ENCODE peak calls at places on chromosomes 6 and 20, in five cellular contexts. V is OCI-LY7, S is mucosa of descending colon, Z is fibroblast of mammary gland, X is AG09309. C is an unnamed sample.

GRCh38 chr6:404685-405423 is 13.3 kb downstream of the IRF4 start:
- DNase-seq in Z (no peak), V (peak), X (no peak), S (no peak), C (no peak)

GRCh38 chr6:10465633-10466499 is 51.0 kb upstream of the TFAP2A start:
- DNase-seq in X (no peak), Z (peak), S (no peak), V (peak), C (no peak)

GRCh38 chr6:111210074-111210729 is 122.9 kb downstream of the SLC16A10 start:
- DNase-seq in Z (peak), X (peak), V (peak), S (no peak), C (no peak)

GRCh38 chr20:32019563-32020463 is 9.6 kb downstream of the CCM2L start:
- DNase-seq in S (no peak), X (no peak), Z (no peak), V (no peak), C (no peak)

GRCh38 chr20:53642196-53643030 is 48.8 kb upstream of the ZNF217 start:
- DNase-seq in X (no peak), V (peak), Z (peak), S (no peak), C (no peak)

GRCh38 chr20:22438926-22439325 is 145.4 kb downstream of the FOXA2 start:
- DNase-seq in S (no peak), V (no peak), X (no peak), Z (no peak), C (no peak)

GRCh38 chr20:50762045-50762422 is 30.7 kb downstream of the PARD6B start:
- DNase-seq in Z (peak), V (no peak), S (no peak), X (no peak), C (no peak)

GRCh38 chr6:154071711-154072110 is 32.7 kb downstream of the OPRM1 start:
- DNase-seq in V (no peak), X (no peak), Z (no peak), S (no peak), C (no peak)

GRCh38 chr6:111591370-111591900 is 14.2 kb downstream of the TRAF3IP2 start:
- DNase-seq in X (peak), S (peak), Z (peak), V (no peak), C (no peak)

GRCh38 chr20:52230406-52230805 is 38.8 kb upstream of the ZFP64 start:
- DNase-seq in V (no peak), S (no peak), X (peak), Z (peak), C (no peak)

GRCh38 chr6:41443616-41444525 is 102.3 kb upstream of the FOXP4 start:
- DNase-seq in X (no peak), S (no peak), V (no peak), Z (peak), C (no peak)

GRCh38 chr6:162602759-162603158 is 124.8 kb downstream of the PRKN start:
- DNase-seq in V (no peak), S (no peak), Z (no peak), X (no peak), C (no peak)

GRCh38 chr6:162605881-162606280 is 121.7 kb downstream of the PRKN start:
- DNase-seq in S (no peak), V (no peak), X (no peak), Z (no peak), C (no peak)

GRCh38 chr6:162603231-162603630 is 124.3 kb downstream of the PRKN start:
- DNase-seq in S (no peak), V (no peak), X (no peak), Z (no peak), C (no peak)
- TF ChIP-seq CTCF in S (no peak), V (no peak), X (no peak), Z (no peak), C (no peak)

DNA sequence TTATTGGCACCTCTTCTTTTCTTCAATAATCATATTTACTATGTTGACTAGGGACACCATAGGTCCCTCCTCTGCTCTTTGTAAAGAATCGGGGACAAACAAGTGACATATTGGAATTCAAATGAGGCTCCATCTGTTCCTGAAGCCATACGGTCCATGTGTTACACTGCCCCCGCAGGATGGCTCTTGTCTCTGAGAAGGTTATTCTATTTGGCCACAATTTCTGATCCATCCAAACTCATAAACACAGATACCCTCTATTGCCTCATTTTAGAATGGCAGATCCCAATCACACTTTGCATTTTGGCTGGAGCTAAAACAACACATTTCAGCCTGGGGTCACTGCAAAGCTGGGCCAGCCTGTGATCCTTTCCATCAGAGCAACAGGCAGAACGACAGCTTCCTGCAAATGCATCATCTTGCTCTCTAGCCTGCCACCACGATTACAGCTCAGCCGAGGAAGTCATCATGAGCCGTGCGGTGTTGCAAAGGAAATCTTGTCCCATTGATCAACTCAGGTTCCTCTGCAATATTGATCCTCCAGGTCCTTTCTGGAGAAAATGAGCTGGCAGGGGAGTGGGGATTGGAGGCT is 73.2 kb downstream of the AGPAT4 start:
- DNase-seq in S (no peak), V (no peak), X (no peak), Z (no peak), C (no peak)
- TF ChIP-seq CTCF in S (no peak), V (peak), X (no peak), Z (no peak), C (no peak)

GRCh38 chr20:19626896-19627295 is 131.2 kb upstream of the RIN2 start:
- DNase-seq in V (no peak), X (no peak), Z (no peak), S (no peak), C (no peak)

GRCh38 chr20:19631410-19631809 is 126.6 kb upstream of the RIN2 start:
- DNase-seq in X (no peak), Z (no peak), V (no peak), S (no peak), C (no peak)

GRCh38 chr20:19625416-19625815 is 132.6 kb upstream of the RIN2 start:
- DNase-seq in X (no peak), V (no peak), Z (no peak), S (no peak), C (no peak)

GRCh38 chr20:19624221-19624620 is 133.8 kb upstream of the RIN2 start:
- DNase-seq in Z (no peak), V (no peak), X (no peak), S (no peak), C (no peak)

DNA sequence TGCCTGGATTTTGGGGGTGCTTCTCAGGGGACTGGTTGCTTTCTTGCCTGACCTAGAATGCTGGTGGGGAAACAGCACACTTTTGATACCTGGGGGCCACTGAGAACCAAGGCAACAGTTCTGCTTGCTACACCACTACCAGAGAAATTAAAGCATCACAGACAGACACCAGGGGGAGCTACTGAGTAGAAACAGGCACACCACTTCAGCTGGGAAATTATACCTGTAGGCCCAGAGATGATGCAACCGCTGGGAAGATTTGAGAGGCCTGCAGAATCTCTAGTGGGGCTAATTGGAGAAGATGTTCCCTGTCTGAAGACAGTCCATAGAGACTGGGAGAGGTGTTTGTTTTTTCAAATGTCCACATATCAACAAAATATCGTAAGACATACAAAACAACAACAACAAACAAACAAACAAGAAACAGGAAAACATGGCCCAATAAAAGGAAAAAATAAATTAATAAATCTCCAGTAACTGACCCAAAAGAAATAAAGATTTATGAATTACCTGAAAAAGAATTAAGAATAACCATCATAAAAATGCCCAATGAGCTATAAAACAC is 129.4 kb upstream of the RIN2 start:
- DNase-seq in Z (peak), V (peak), S (no peak), X (peak), C (no peak)
- TF ChIP-seq CTCF in Z (peak), V (peak), S (peak), X (peak), C (no peak)

DNA sequence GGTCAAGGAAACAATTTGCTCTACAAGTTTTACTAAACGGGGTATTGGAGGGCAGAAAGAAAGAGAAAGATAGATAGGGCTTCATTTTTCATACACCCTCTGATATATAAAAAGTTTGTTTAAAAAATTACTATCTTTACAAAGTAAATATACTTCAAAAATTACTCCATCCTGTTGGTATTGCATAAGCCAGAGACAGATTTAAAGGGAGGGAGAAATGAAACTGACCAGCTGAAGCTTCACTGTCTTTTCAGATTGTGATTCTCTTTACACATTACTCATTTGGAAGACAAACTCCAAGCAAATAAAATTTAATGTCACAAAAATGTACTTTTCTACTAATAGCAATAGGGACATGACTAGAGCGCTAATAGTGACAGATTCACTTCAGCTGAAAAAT is 38.6 kb upstream of the MARCKS start:
- DNase-seq in V (no peak), Z (no peak), X (no peak), S (no peak), C (no peak)
- TF ChIP-seq CTCF in V (no peak), Z (no peak), X (no peak), S (no peak), C (no peak)

C was measured in activated B cell treated with CpG ODN at 0.5 μM for 24 hours.